ENCODE peak calls at places on chromosome 19, in four cellular contexts. L is HAP-1; V is mesenchymal stem cell; N is CD4-positive, alpha-beta memory T cell. O is an unnamed sample. For H3K36me3, the result is how much of the 10 kb centered on the place peaks cover.

GRCh38 chr19:54523403-54523802 is 20.8 kb downstream of the LAIR2 start:
- DNase-seq in L (no peak), V (no peak), N (no peak), O (no peak)

GRCh38 chr19:12796146-12797071 is 5.1 kb downstream of the JUNB start:
- DNase-seq in L (peak), V (peak), N (peak), O (peak)

GRCh38 chr19:33290082-33290815 is 12.1 kb downstream of the CEBPA start:
- DNase-seq in L (no peak), V (no peak), N (no peak), O (peak)

GRCh38 chr19:39752390-39752789 is 14.6 kb upstream of the CLC start:
- DNase-seq in L (no peak), V (no peak), N (no peak), O (no peak)

GRCh38 chr19:44820648-44821609 is 12.0 kb downstream of the BCAM start:
- DNase-seq in L (no peak), V (no peak), N (no peak), O (peak)

GRCh38 chr19:42270346-42271044 is 1.4 kb downstream of the CIC start:
- DNase-seq in L (no peak), V (peak), N (peak), O (no peak)

GRCh38 chr19:27679399-27679798 is 1533.6 kb downstream of the UQCRFS1 start:
- DNase-seq in L (no peak), V (no peak), N (no peak), O (no peak)

GRCh38 chr19:50380137-50380536 is 3.9 kb downstream of the NR1H2 start:
- DNase-seq in L (no peak), V (no peak), N (no peak), O (no peak)

GRCh38 chr19:5997371-5997770 is 19.4 kb upstream of the RANBP3 start:
- DNase-seq in L (no peak), V (no peak), N (no peak), O (peak)

GRCh38 chr19:54325194-54325621 is 12.2 kb upstream of the LILRA5 start:
- DNase-seq in L (peak), V (no peak), N (peak), O (peak)

GRCh38 chr19:17872251-17873001 is 681 bp downstream of the SLC5A5 start:
- DNase-seq in L (no peak), V (no peak), N (peak), O (peak)

GRCh38 chr19:55461974-55462628 is 659 bp upstream of the ISOC2 start:
- DNase-seq in L (no peak), V (peak), N (no peak), O (no peak)

GRCh38 chr19:42092350-42092749 is 16.4 kb downstream of the ZNF574 start:
- DNase-seq in L (no peak), V (no peak), N (peak), O (peak)

GRCh38 chr19:13090511-13091231 is 12.0 kb downstream of the LYL1 start:
- DNase-seq in L (no peak), V (no peak), N (no peak), O (no peak)

GRCh38 chr19:4699826-4700572 is 23.6 kb downstream of the DPP9 start:
- DNase-seq in L (no peak), V (no peak), N (no peak), O (no peak)
- H3K36me3 ChIP-seq in L (half or more), V (half or more), N (half or more), O (under half)

GRCh38 chr19:1945899-1946298 is 4.9 kb downstream of the CSNK1G2 start:
- DNase-seq in L (no peak), V (peak), N (no peak), O (peak)
- H3K36me3 ChIP-seq in L (under half), V (under half), N (under half), O (under half)

GRCh38 chr19:29978139-29978538 is 36.1 kb downstream of the URI1 start:
- DNase-seq in L (no peak), V (peak), N (no peak), O (no peak)

GRCh38 chr19:29988351-29988750 is 46.3 kb downstream of the URI1 start:
- DNase-seq in L (no peak), V (no peak), N (no peak), O (peak)

DNA sequence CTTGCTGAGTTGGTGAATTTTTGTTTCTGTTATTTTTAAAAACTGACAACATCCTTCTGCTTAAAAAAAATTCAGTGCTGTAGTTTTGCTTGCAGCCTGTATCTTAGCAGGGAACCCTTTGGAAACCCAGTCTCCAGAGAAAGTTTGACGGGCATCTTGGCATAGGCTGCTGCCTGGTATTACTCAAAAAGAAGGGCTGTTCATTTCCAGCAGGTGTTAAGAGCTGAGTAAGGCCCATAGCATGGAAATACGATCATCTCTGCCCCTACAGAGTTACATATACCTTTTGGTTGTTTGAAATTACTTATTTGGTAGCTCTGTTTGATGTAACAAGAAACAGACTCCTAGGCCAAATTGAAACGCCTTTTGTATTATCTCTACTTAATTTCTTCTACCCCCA is 41.5 kb downstream of the URI1 start:
- DNase-seq in L (no peak), V (no peak), N (no peak), O (no peak)
- H3K36me3 ChIP-seq in L (under half), V (under half), N (under half), O (under half)

GRCh38 chr19:1611353-1611752 is 6.1 kb upstream of the UQCR11 start:
- DNase-seq in L (no peak), V (no peak), N (no peak), O (peak)
- H3K36me3 ChIP-seq in L (half or more), V (half or more), N (under half), O (under half)

GRCh38 chr19:34733826-34734600 is at the start of gene ZNF181:
- DNase-seq in L (peak), V (peak), N (peak), O (peak)
- H3K36me3 ChIP-seq in L (under half), V (under half), N (under half), O (under half)

DNA sequence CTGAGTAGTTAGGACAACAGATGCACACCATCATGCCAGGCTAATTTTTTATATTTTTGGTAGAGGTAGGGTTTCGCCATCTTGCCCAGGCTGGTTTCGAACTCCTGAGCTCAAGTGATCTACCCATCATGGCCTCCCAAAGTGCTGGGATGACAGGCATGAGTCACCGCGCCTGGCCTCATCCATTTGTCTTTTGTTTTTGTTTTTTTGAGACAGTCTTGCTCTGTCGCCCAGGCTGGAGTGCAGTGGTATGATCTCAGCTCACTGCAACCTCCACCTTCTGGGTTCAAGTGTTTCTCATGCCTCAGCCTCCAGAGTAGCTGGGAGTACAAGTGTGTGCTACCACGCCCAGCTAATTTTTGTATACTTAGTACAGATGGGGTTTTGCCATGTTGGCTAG is 57.0 kb downstream of the DNM2 start:
- DNase-seq in L (no peak), V (no peak), N (no peak), O (no peak)
- H3K36me3 ChIP-seq in L (under half), V (half or more), N (under half), O (under half)

DNA sequence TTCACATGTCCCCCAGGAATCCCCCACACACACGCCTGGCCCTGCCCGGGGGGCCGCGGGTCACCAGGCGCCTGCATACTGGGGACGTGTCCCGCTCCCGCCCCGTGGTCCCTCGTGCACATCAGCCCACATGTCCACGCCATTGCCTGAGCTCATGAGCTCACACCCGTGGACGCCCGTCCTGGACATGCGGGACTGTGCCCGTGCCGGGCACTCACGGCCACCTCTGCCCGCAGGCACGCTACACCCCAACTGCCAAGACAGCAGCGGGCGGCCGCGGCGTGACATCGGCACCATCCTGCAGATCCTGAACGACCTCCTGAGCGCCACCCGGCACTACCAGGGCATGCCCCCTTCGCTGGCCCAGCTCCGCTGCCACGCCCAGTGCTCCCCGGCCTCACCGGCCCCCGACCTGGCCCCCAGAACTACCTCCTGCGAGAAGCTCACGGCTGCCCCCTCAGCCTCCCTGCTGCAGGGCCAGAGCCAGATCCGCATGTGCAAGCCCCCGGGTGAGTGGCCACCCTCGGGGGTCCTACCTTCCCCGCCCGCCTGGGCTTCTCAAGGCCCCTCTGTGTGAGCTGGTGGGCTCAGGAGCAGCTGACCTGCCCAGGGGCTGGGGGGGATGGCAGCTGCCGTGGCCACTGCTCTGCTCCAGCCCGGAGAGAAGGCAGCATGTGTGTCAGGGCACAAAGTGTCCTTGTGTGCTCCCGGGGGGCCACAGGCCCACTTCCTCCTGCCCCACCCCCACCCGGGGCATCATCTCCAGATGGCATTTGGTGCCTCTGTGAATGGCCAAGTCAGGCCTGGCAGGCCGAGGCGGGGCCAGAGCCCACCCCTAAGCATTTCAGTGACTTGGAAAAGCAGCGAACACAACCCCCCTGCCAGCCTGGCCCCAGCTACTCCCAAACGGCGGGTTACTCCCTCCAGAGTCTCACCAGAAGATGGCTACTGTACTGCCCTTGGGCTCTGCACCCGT is 7.1 kb downstream of the MIDN start:
- DNase-seq in L (no peak), V (no peak), N (no peak), O (no peak)
- H3K36me3 ChIP-seq in L (half or more), V (half or more), N (under half), O (under half)

GRCh38 chr19:36807029-36807428 is 31.2 kb downstream of the ZNF790 start:
- DNase-seq in L (no peak), V (no peak), N (no peak), O (no peak)

DNA sequence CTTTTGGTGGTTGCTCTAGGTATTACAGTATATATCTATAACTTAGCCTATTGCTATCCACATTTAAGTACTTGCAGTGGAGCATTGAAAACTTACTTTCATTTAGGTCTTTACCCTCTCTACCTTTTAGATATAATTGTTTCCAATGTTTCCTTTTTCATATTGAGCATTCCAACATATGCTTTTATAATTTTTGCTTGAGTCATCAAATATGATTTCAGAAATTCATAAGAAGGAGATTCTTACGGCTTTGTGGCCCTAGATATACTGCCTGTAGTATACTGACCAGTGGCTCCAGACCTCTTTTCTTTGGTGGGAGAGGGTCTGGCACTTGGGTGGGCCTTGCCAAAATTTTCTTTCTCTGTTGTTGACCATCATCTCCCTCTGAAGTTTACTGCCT is 32.8 kb upstream of the ZNF850 start:
- DNase-seq in L (no peak), V (no peak), N (no peak), O (no peak)
- H3K36me3 ChIP-seq in L (under half), V (under half), N (under half), O (under half)